ENCODE peak calls at places on chromosome 9, in seven cellular contexts. U is A549, J is heart right ventricle, L is PC-3, I is endodermal cell, Y is stomach, Z is pancreas. A is an unnamed sample. For H3K4me1, the result is how much of the 10 kb centered on the place peaks cover.

GRCh38 chr9:71725590-71726338 is 42.5 kb downstream of the CEMIP2 start:
- DNase-seq in U (peak), J (no peak), L (peak), I (no peak), Y (no peak), Z (no peak), A (peak)

GRCh38 chr9:135228345-135228982 is 141.0 kb downstream of the OLFM1 start:
- DNase-seq in U (no peak), J (peak), L (no peak), I (peak), Y (no peak), Z (no peak), A (peak)

GRCh38 chr9:17742065-17742464 is 163.2 kb downstream of the SH3GL2 start:
- DNase-seq in U (peak), J (no peak), L (peak), I (peak), Y (no peak), Z (no peak), A (no peak)

GRCh38 chr9:134655591-134656333 is 14.2 kb downstream of the COL5A1 start:
- DNase-seq in U (no peak), J (no peak), L (no peak), I (peak), Y (no peak), Z (no peak), A (peak)

GRCh38 chr9:76200315-76200714 is 193.9 kb downstream of the RFK start:
- DNase-seq in U (no peak), J (no peak), L (no peak), I (no peak), Y (no peak), Z (no peak), A (no peak)

GRCh38 chr9:8679405-8679951 is 879.9 kb upstream of the DMAC1 start:
- DNase-seq in U (no peak), J (no peak), L (no peak), I (no peak), Y (no peak), Z (no peak), A (no peak)

GRCh38 chr9:70110194-70111041 is 66.8 kb downstream of the MAMDC2 start:
- DNase-seq in U (no peak), J (no peak), L (no peak), I (no peak), Y (no peak), Z (no peak), A (no peak)

GRCh38 chr9:18531127-18531526 is 57.2 kb downstream of the ADAMTSL1 start:
- DNase-seq in U (no peak), J (no peak), L (no peak), I (no peak), Y (no peak), Z (no peak), A (no peak)

GRCh38 chr9:88322906-88323566 is 65.2 kb upstream of the SPIN1 start:
- DNase-seq in U (no peak), J (no peak), L (no peak), I (no peak), Y (no peak), Z (no peak), A (no peak)

GRCh38 chr9:92481029-92481633 is 1.2 kb downstream of the ASPN start:
- DNase-seq in U (no peak), J (no peak), L (peak), I (no peak), Y (no peak), Z (no peak), A (no peak)

GRCh38 chr9:136386018-136386417 is 12.5 kb upstream of the CARD9 start:
- DNase-seq in U (no peak), J (no peak), L (no peak), I (no peak), Y (no peak), Z (no peak), A (no peak)

GRCh38 chr9:85178486-85178885 is 509.0 kb downstream of the NTRK2 start:
- DNase-seq in U (no peak), J (no peak), L (no peak), I (no peak), Y (no peak), Z (no peak), A (no peak)

GRCh38 chr9:27198175-27198574 is 89.2 kb downstream of the TEK start:
- DNase-seq in U (no peak), J (no peak), L (peak), I (peak), Y (no peak), Z (no peak), A (no peak)

GRCh38 chr9:89614319-89614892 is 9.6 kb downstream of the GADD45G start:
- DNase-seq in U (no peak), J (no peak), L (no peak), I (no peak), Y (no peak), Z (no peak), A (no peak)

GRCh38 chr9:133421615-133422542 is at the start of gene ADAMTS13:
- DNase-seq in U (peak), J (no peak), L (no peak), I (peak), Y (no peak), Z (no peak), A (no peak)

GRCh38 chr9:30250872-30251271 is 2133.6 kb upstream of the ACO1 start:
- DNase-seq in U (no peak), J (no peak), L (no peak), I (no peak), Y (no peak), Z (no peak), A (no peak)

GRCh38 chr9:84932915-84933527 is 263.5 kb downstream of the NTRK2 start:
- DNase-seq in U (peak), J (no peak), L (peak), I (peak), Y (no peak), Z (no peak), A (no peak)

GRCh38 chr9:134319306-134320194 is 6.7 kb upstream of the RXRA start:
- DNase-seq in U (no peak), J (peak), L (no peak), I (no peak), Y (no peak), Z (peak), A (peak)

GRCh38 chr9:85200726-85201402 is 531.3 kb downstream of the NTRK2 start:
- DNase-seq in U (no peak), J (no peak), L (peak), I (no peak), Y (peak), Z (peak), A (peak)

GRCh38 chr9:89677696-89678393 is 73.0 kb downstream of the GADD45G start:
- DNase-seq in U (no peak), J (no peak), L (no peak), I (peak), Y (peak), Z (no peak), A (no peak)

GRCh38 chr9:94804316-94804715 is 77.8 kb downstream of the AOPEP start:
- DNase-seq in U (no peak), J (no peak), L (no peak), I (no peak), Y (no peak), Z (no peak), A (no peak)

GRCh38 chr9:94805585-94805984 is 79.1 kb downstream of the AOPEP start:
- DNase-seq in U (peak), J (no peak), L (peak), I (no peak), Y (no peak), Z (no peak), A (no peak)

GRCh38 chr9:94802795-94803194 is 76.3 kb downstream of the AOPEP start:
- DNase-seq in U (no peak), J (no peak), L (no peak), I (peak), Y (no peak), Z (no peak), A (no peak)

GRCh38 chr9:94806307-94806893 is 79.9 kb downstream of the AOPEP start:
- DNase-seq in U (peak), J (no peak), L (peak), I (no peak), Y (no peak), Z (no peak), A (no peak)

GRCh38 chr9:94804917-94805544 is 78.5 kb downstream of the AOPEP start:
- DNase-seq in U (peak), J (no peak), L (peak), I (no peak), Y (no peak), Z (no peak), A (no peak)
- H3K4me1 ChIP-seq in U (half or more), J (half or more), L (under half), I (under half), Y (under half), Z (under half), A (under half)

DNA sequence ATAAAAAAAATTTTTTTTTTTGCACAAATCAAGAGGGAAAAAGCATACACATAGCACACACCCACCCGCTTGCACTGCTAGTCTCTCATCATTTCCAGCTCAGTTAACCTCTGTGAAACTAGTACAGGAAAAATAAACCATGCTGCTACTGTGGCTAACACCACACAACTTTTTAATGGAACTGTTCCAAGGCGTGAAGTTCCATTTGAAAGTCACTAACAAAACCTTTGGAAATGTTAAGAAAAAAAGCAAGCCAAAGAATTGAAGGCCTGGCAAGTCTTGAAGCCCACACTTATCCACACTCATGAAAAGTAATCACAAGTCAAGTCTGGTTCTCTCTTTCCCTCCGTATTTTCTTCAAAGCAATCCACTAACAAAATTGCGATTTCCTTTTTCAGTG is 116.3 kb downstream of the FANCC start:
- DNase-seq in U (no peak), J (no peak), L (no peak), I (no peak), Y (no peak), Z (no peak), A (no peak)
- TF ChIP-seq CTCF in U (no peak), J (no peak), L (no peak), I (no peak), Y (no peak), Z (no peak), A (no peak)

DNA sequence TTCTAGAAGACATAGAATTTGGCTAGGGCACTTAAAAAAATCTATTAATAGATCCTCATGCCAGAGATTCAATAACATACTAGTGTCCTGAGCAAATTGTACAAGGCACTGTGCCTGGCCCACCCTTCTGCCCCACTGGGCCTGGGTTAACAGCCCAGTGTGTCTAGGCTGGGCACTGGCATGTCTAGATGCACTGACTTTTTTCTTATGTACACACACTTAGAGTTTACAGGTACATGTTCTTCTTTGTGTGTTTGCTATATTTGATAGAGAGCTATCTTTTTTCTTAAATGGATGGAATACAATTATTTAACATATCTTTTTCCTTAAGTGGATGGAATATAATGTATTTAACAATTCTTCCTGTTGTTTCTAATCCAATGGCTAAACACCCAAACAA is 241.5 kb downstream of the AUH start:
- DNase-seq in U (no peak), J (no peak), L (no peak), I (no peak), Y (no peak), Z (no peak), A (no peak)
- H3K27ac ChIP-seq in U (no peak), J (peak), L (peak), I (no peak), Y (no peak), Z (no peak), A (no peak)

DNA sequence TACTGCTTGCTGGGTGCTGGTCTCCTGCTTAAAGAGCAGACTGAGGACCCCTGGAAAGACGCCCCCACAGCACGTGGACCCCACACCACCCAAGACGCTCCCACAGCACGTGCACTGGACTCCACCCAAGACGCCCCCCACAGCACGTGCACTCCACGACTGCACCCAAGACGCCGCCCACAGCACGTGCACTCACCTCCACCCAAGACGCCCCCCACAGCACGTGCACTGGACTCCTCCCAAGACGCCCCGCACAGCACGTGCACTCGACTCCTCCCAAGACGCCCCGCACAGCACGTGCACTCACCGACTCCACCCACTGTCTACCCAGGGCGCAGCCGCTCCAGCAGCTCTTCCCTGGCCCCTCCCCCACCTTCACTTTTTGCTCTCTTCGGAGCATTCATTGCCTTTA is 50.5 kb downstream of the EHMT1 start:
- DNase-seq in U (peak), J (no peak), L (no peak), I (no peak), Y (no peak), Z (peak), A (no peak)
- H3K4me1 ChIP-seq in U (under half), J (half or more), L (under half), I (under half), Y (half or more), Z (under half), A (under half)

GRCh38 chr9:108746001-108746400 is 109.8 kb downstream of the ACTL7B start:
- DNase-seq in U (no peak), J (no peak), L (no peak), I (no peak), Y (no peak), Z (no peak), A (no peak)

GRCh38 chr9:108743426-108743825 is 112.4 kb downstream of the ACTL7B start:
- DNase-seq in U (no peak), J (no peak), L (no peak), I (no peak), Y (no peak), Z (no peak), A (no peak)

GRCh38 chr9:108743901-108744371 is 111.8 kb downstream of the ACTL7B start:
- DNase-seq in U (peak), J (no peak), L (no peak), I (peak), Y (no peak), Z (no peak), A (no peak)

GRCh38 chr9:108748776-108749175 is 107.0 kb downstream of the ACTL7B start:
- DNase-seq in U (no peak), J (no peak), L (no peak), I (no peak), Y (no peak), Z (no peak), A (no peak)

DNA sequence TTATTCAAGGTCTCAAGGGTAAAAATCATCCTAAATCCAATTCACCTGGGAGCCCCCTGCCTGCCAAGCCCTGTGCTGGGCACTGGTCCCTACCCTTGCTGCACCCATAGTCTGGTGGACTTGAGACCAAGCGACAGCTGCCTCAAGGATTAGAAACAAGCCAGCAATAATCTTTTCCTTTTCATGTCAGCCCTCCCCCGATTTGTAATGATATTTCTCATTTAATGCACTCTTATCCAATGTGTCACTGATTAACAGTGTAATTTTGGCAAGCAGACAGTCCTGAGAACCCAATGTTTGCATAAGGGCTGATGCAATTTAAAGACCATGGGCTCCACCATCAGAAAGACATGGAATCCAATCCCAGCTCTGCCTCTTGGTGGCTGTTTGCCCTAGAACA is 108.9 kb downstream of the ACTL7B start:
- DNase-seq in U (no peak), J (no peak), L (peak), I (no peak), Y (no peak), Z (no peak), A (no peak)
- TF ChIP-seq CTCF in U (no peak), J (no peak), L (no peak), I (no peak), Y (no peak), Z (no peak), A (no peak)

DNA sequence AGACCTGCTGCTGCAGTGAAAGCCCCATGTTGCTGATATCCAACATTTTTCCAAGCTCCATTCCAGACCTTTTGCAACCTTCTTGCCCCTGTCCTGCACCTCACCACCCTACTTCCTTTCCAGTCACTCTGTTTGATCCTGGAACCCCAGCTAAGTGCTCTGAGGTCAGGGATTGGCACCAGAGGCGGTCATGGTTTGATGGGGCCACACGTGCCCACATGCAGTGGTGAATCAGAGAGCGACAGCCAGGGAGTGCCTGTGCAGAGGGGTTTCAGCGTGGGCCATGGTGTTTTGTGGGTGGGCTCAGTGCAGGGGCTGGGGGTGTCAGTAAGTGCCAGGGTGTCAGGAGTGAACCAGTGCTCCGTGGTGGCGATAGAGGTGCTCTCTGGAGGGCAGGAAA is 7.2 kb downstream of the TPM2 start:
- DNase-seq in U (no peak), J (no peak), L (no peak), I (no peak), Y (no peak), Z (no peak), A (no peak)
- H3K27ac ChIP-seq in U (no peak), J (no peak), L (no peak), I (no peak), Y (peak), Z (no peak), A (no peak)

DNA sequence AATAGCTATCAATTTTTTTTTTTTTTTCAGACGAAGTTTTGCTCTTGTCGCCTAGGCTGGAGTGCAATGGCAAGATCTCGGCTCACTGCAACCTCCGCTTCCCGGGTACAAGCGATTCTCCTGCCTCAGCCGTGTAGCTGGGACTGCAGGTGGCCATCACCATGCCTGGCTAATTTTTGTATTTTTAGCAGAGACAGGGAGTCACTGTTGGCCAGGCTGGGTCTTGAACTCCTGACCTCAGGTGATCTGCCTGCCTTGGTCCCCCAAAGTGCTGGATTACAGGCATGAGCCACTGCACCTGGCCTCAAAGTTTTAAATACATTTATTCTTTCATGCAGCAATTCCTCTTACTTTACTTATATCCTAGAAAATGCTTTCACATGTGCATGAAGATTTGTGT is 17.6 kb downstream of the TRIM14 start:
- DNase-seq in U (no peak), J (no peak), L (no peak), I (peak), Y (no peak), Z (no peak), A (no peak)
- H3K4me1 ChIP-seq in U (under half), J (under half), L (under half), I (under half), Y (under half), Z (under half), A (under half)

A was measured in right lobe of liver.